ENCODE peak calls at places on chromosomes 5 and 9, in eight cellular contexts. B, C, X, R, V, L, H and J are unnamed samples. For H3K4me1, the result is how much of the 10 kb centered on the place peaks cover.

GRCh38 chr9:9557804-9558334 is 1054.9 kb downstream of the PTPRD start:
- DNase-seq in B (no peak), C (no peak), X (no peak), R (no peak), V (peak), L (no peak), H (no peak), J (no peak)

GRCh38 chr5:56839062-56839461 is 23.7 kb downstream of the MAP3K1 start:
- DNase-seq in B (no peak), C (no peak), X (no peak), R (no peak), V (no peak), L (no peak), H (no peak), J (no peak)

GRCh38 chr5:174571662-174572397 is 152.6 kb upstream of the MSX2 start:
- DNase-seq in B (no peak), C (no peak), X (no peak), R (peak), V (peak), L (peak), H (no peak), J (no peak)

GRCh38 chr5:103356344-103357091 is 98.0 kb downstream of the MACIR start:
- DNase-seq in B (no peak), C (no peak), X (no peak), R (no peak), V (no peak), L (peak), H (no peak), J (no peak)

GRCh38 chr9:93813687-93814560 is 141.2 kb downstream of the BARX1 start:
- DNase-seq in B (no peak), C (no peak), X (no peak), R (no peak), V (peak), L (no peak), H (no peak), J (no peak)

GRCh38 chr5:41112486-41113455 is 41.6 kb upstream of the MROH2B start:
- DNase-seq in B (no peak), C (no peak), X (no peak), R (no peak), V (no peak), L (no peak), H (no peak), J (no peak)

GRCh38 chr9:131008909-131009618 is at the start of gene LAMC3:
- DNase-seq in B (no peak), C (no peak), X (peak), R (no peak), V (peak), L (peak), H (no peak), J (no peak)

GRCh38 chr9:127835930-127836586 is 18.4 kb downstream of the ENG start:
- DNase-seq in B (no peak), C (peak), X (no peak), R (no peak), V (no peak), L (no peak), H (no peak), J (no peak)

GRCh38 chr5:8114597-8115266 is 245.8 kb downstream of the MTRR start:
- DNase-seq in B (no peak), C (no peak), X (no peak), R (no peak), V (no peak), L (no peak), H (no peak), J (no peak)

GRCh38 chr5:79886456-79886855 is 104.6 kb downstream of the MTX3 start:
- DNase-seq in B (no peak), C (no peak), X (no peak), R (no peak), V (no peak), L (no peak), H (no peak), J (no peak)

GRCh38 chr9:99433095-99433494 is 211.0 kb downstream of the SEC61B start:
- DNase-seq in B (no peak), C (no peak), X (no peak), R (no peak), V (no peak), L (no peak), H (no peak), J (no peak)
- H3K4me1 ChIP-seq in B (under half), C (under half), X (under half), R (under half), V (under half), L (under half), H (under half), J (under half)

DNA sequence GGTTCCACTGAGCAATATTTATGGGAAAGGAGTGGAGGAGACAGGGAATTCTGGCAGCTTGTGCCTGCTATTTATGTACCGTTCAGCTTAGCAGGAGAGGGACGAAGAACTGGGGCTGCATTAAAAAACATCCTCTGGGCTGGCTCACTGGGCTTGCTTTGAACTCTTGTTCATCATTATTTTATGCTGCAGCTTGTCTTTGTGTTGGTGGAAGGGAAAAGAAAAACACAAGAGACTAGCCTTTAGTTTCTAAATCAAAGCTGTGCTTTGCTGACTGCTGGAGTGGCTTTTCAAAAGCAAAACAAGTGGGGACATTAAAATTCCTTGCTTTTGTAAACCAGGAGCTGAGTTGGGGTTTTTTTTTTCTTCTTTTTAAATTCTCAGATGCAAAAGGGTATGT is 5.9 kb upstream of the RGMB start:
- DNase-seq in B (no peak), C (no peak), X (no peak), R (no peak), V (peak), L (no peak), H (no peak), J (no peak)
- H3K4me3 ChIP-seq in B (no peak), C (no peak), X (peak), R (no peak), V (peak), L (no peak), H (no peak), J (no peak)

GRCh38 chr5:33867236-33867635 is 24.6 kb downstream of the ADAMTS12 start:
- DNase-seq in B (no peak), C (no peak), X (no peak), R (no peak), V (no peak), L (no peak), H (no peak), J (no peak)
- H3K4me1 ChIP-seq in B (under half), C (under half), X (under half), R (under half), V (under half), L (under half), H (under half), J (under half)

GRCh38 chr9:129139233-129139992 is 28.2 kb downstream of the PTPA start:
- DNase-seq in B (peak), C (peak), X (peak), R (peak), V (peak), L (peak), H (peak), J (peak)
- H3K4me3 ChIP-seq in B (peak), C (peak), X (peak), R (peak), V (peak), L (peak), H (peak), J (peak)

GRCh38 chr5:178612299-178612698 is 14.6 kb downstream of the CLK4 start:
- DNase-seq in B (no peak), C (no peak), X (no peak), R (no peak), V (no peak), L (no peak), H (no peak), J (no peak)
- H3K4me1 ChIP-seq in B (under half), C (under half), X (under half), R (under half), V (under half), L (under half), H (under half), J (under half)

GRCh38 chr9:100428871-100429654 is 2.1 kb downstream of the MSANTD3 start:
- DNase-seq in B (no peak), C (no peak), X (no peak), R (no peak), V (no peak), L (peak), H (no peak), J (no peak)
- H3K4me3 ChIP-seq in B (no peak), C (no peak), X (peak), R (no peak), V (peak), L (peak), H (no peak), J (no peak)

GRCh38 chr9:134943411-134943810 is 25.7 kb upstream of the FCN1 start:
- DNase-seq in B (no peak), C (no peak), X (no peak), R (no peak), V (no peak), L (no peak), H (no peak), J (no peak)
- H3K4me1 ChIP-seq in B (under half), C (under half), X (under half), R (under half), V (under half), L (under half), H (under half), J (under half)